ENCODE peak calls at places on chromosomes 6 and 20, in five cellular contexts. One of them, this sample, is unnamed.

GRCh38 chr6:6918216-6918983 is 189.4 kb upstream of the RREB1 start:
- DNase-seq in EH: peak
- DNase-seq in AG09319: no peak
- DNase-seq in T-helper 1 cell: no peak
- DNase-seq in midbrain: no peak
- DNase-seq in this sample: no peak

GRCh38 chr6:169955796-169956493 is 204.5 kb downstream of the ERMARD start:
- DNase-seq in EH: no peak
- DNase-seq in T-helper 1 cell: no peak
- DNase-seq in midbrain: no peak
- DNase-seq in AG09319: no peak
- DNase-seq in this sample: no peak

GRCh38 chr6:88919032-88919431 is 44.4 kb downstream of the RNGTT start:
- DNase-seq in midbrain: no peak
- DNase-seq in EH: no peak
- DNase-seq in AG09319: no peak
- DNase-seq in T-helper 1 cell: no peak
- DNase-seq in this sample: no peak

GRCh38 chr20:4006640-4007039 is 8.7 kb downstream of the RNF24 start:
- DNase-seq in AG09319: no peak
- DNase-seq in EH: no peak
- DNase-seq in T-helper 1 cell: no peak
- DNase-seq in midbrain: peak
- DNase-seq in this sample: no peak

GRCh38 chr20:23244207-23244915 is 106.2 kb upstream of the NXT1 start:
- DNase-seq in midbrain: no peak
- DNase-seq in EH: peak
- DNase-seq in AG09319: no peak
- DNase-seq in T-helper 1 cell: no peak
- DNase-seq in this sample: peak

GRCh38 chr6:137923866-137924616 is 57.0 kb downstream of the TNFAIP3 start:
- DNase-seq in T-helper 1 cell: no peak
- DNase-seq in AG09319: no peak
- DNase-seq in midbrain: no peak
- DNase-seq in EH: no peak
- DNase-seq in this sample: no peak

GRCh38 chr20:18287546-18287914 is 797 bp upstream of the ZNF133 start:
- DNase-seq in midbrain: no peak
- DNase-seq in T-helper 1 cell: no peak
- DNase-seq in AG09319: no peak
- DNase-seq in EH: no peak
- DNase-seq in this sample: no peak

GRCh38 chr6:11921017-11921438 is 91.1 kb upstream of the HIVEP1 start:
- DNase-seq in EH: peak
- DNase-seq in AG09319: peak
- DNase-seq in midbrain: no peak
- DNase-seq in T-helper 1 cell: no peak
- DNase-seq in this sample: peak

GRCh38 chr20:33796263-33796906 is 14.8 kb upstream of the CHMP4B start:
- DNase-seq in T-helper 1 cell: no peak
- DNase-seq in EH: no peak
- DNase-seq in midbrain: no peak
- DNase-seq in AG09319: no peak
- DNase-seq in this sample: no peak

GRCh38 chr6:142842423-142843261 is 102.3 kb downstream of the HIVEP2 start:
- DNase-seq in EH: peak
- DNase-seq in T-helper 1 cell: no peak
- DNase-seq in AG09319: no peak
- DNase-seq in midbrain: no peak
- DNase-seq in this sample: peak

GRCh38 chr6:7910298-7910653 is 312 bp downstream of the TXNDC5 start:
- DNase-seq in EH: no peak
- DNase-seq in T-helper 1 cell: no peak
- DNase-seq in AG09319: no peak
- DNase-seq in midbrain: no peak
- DNase-seq in this sample: no peak

GRCh38 chr6:62707156-62707555 is 421.1 kb upstream of the KHDRBS2 start:
- DNase-seq in T-helper 1 cell: no peak
- DNase-seq in EH: no peak
- DNase-seq in midbrain: no peak
- DNase-seq in AG09319: no peak
- DNase-seq in this sample: no peak

GRCh38 chr6:18245642-18246041 is 18.7 kb downstream of the DEK start:
- DNase-seq in T-helper 1 cell: no peak
- DNase-seq in AG09319: no peak
- DNase-seq in midbrain: no peak
- DNase-seq in EH: no peak
- DNase-seq in this sample: no peak

GRCh38 chr6:15551798-15552197 is 111.0 kb downstream of the DTNBP1 start:
- DNase-seq in EH: no peak
- DNase-seq in AG09319: no peak
- DNase-seq in T-helper 1 cell: no peak
- DNase-seq in midbrain: no peak
- DNase-seq in this sample: no peak

GRCh38 chr6:111555041-111555440 is 50.6 kb downstream of the TRAF3IP2 start:
- DNase-seq in EH: peak
- DNase-seq in AG09319: peak
- DNase-seq in midbrain: peak
- DNase-seq in T-helper 1 cell: no peak
- DNase-seq in this sample: no peak

GRCh38 chr6:30074331-30075093 is 1.1 kb downstream of the RNF39 start:
- DNase-seq in AG09319: no peak
- DNase-seq in T-helper 1 cell: no peak
- DNase-seq in EH: no peak
- DNase-seq in midbrain: no peak
- DNase-seq in this sample: no peak

GRCh38 chr20:31842471-31843157 is 2.8 kb downstream of the FOXS1 start:
- DNase-seq in AG09319: no peak
- DNase-seq in EH: peak
- DNase-seq in midbrain: no peak
- DNase-seq in T-helper 1 cell: no peak
- DNase-seq in this sample: peak

GRCh38 chr20:50014570-50015562 is 32.1 kb downstream of the SNAI1 start:
- DNase-seq in midbrain: no peak
- DNase-seq in AG09319: no peak
- DNase-seq in T-helper 1 cell: no peak
- DNase-seq in EH: no peak
- DNase-seq in this sample: peak

GRCh38 chr20:19531446-19531845 is 226.6 kb upstream of the RIN2 start:
- DNase-seq in EH: no peak
- DNase-seq in AG09319: no peak
- DNase-seq in midbrain: no peak
- DNase-seq in T-helper 1 cell: no peak
- DNase-seq in this sample: no peak

GRCh38 chr6:139436521-139437348 is 62.3 kb upstream of the CITED2 start:
- DNase-seq in AG09319: no peak
- DNase-seq in T-helper 1 cell: no peak
- DNase-seq in midbrain: no peak
- DNase-seq in EH: peak
- DNase-seq in this sample: no peak

GRCh38 chr6:36914227-36914794 is 28.6 kb downstream of the C6orf89 start:
- DNase-seq in AG09319: no peak
- DNase-seq in midbrain: peak
- DNase-seq in EH: peak
- DNase-seq in T-helper 1 cell: no peak
- DNase-seq in this sample: peak

GRCh38 chr6:11712760-11713159 is 65.8 kb downstream of the ADTRP start:
- DNase-seq in T-helper 1 cell: no peak
- DNase-seq in AG09319: no peak
- DNase-seq in EH: peak
- DNase-seq in midbrain: no peak
- DNase-seq in this sample: no peak

GRCh38 chr20:62131560-62132320 is 9.5 kb downstream of the LSM14B start:
- DNase-seq in AG09319: no peak
- DNase-seq in midbrain: no peak
- DNase-seq in T-helper 1 cell: no peak
- DNase-seq in EH: no peak
- DNase-seq in this sample: no peak

GRCh38 chr6:143400258-143401059 is 50.0 kb downstream of the ADAT2 start:
- DNase-seq in EH: no peak
- DNase-seq in AG09319: no peak
- DNase-seq in T-helper 1 cell: no peak
- DNase-seq in midbrain: peak
- DNase-seq in this sample: no peak

GRCh38 chr6:5481024-5481423 is 219.7 kb downstream of the FARS2 start:
- DNase-seq in T-helper 1 cell: no peak
- DNase-seq in EH: no peak
- DNase-seq in midbrain: peak
- DNase-seq in AG09319: no peak
- DNase-seq in this sample: no peak

GRCh38 chr6:54935739-54936138 is 89.2 kb downstream of the FAM83B start:
- DNase-seq in EH: no peak
- DNase-seq in T-helper 1 cell: no peak
- DNase-seq in midbrain: no peak
- DNase-seq in AG09319: no peak
- DNase-seq in this sample: no peak

GRCh38 chr6:70411948-70412796 is 1.1 kb upstream of the FAM135A start:
- DNase-seq in midbrain: no peak
- DNase-seq in AG09319: no peak
- DNase-seq in T-helper 1 cell: no peak
- DNase-seq in EH: no peak
- DNase-seq in this sample: no peak